ENCODE peak calls at places on chromosome 4, in five cellular contexts. W, C, B, Q and D are unnamed samples.

GRCh38 chr4:169236901-169237626 is 33.7 kb downstream of the SH3RF1 start:
- DNase-seq in C (no peak), Q (no peak), W (no peak), B (no peak), D (no peak)

GRCh38 chr4:72468904-72469502 is 100.0 kb downstream of the ADAMTS3 start:
- DNase-seq in W (peak; percentile 51), B (no peak), C (no peak), Q (no peak), D (no peak)

GRCh38 chr4:42519803-42520417 is 122.6 kb downstream of the SHISA3 start:
- DNase-seq in Q (no peak), C (peak; percentile 25), B (peak; percentile 18), W (peak; percentile 53), D (peak; percentile 63)

GRCh38 chr4:184167576-184167975 is 50.1 kb downstream of the ENPP6 start:
- DNase-seq in W (no peak), B (peak; percentile 32), C (no peak), Q (no peak), D (no peak)

GRCh38 chr4:165909947-165910346 is 36.9 kb downstream of the TLL1 start:
- DNase-seq in W (peak; percentile 19), C (no peak), Q (no peak), B (no peak), D (peak; percentile 2)

GRCh38 chr4:108651068-108651794 is 832 bp downstream of the OSTC start:
- DNase-seq in W (peak; percentile 73), C (no peak), Q (no peak), B (no peak), D (peak; percentile 71)

GRCh38 chr4:52911684-52912294 is 49.7 kb downstream of the RASL11B start:
- DNase-seq in B (peak; percentile 80), Q (peak; percentile 82), C (peak; percentile 64), W (peak; percentile 77), D (no peak)

GRCh38 chr4:47381172-47381571 is 82.3 kb downstream of the COMMD8 start:
- DNase-seq in B (no peak), W (no peak), Q (no peak), C (no peak), D (no peak)

GRCh38 chr4:70885174-70885573 is 17.0 kb upstream of the MOB1B start:
- DNase-seq in B (no peak), W (peak; percentile 21), Q (no peak), C (no peak), D (no peak)

GRCh38 chr4:12724520-12724919 is 759.6 kb downstream of the RAB28 start:
- DNase-seq in W (peak; percentile 4), B (no peak), C (no peak), Q (no peak), D (no peak)

GRCh38 chr4:98290511-98290910 is 29.3 kb downstream of the RAP1GDS1 start:
- DNase-seq in B (no peak), W (peak; percentile 8), Q (no peak), C (no peak), D (peak; percentile 52)

GRCh38 chr4:184385705-184386141 is 88.6 kb downstream of the IRF2 start:
- DNase-seq in C (no peak), Q (no peak), B (peak; percentile 81), W (no peak), D (no peak)

GRCh38 chr4:108107729-108108382 is 60.9 kb downstream of the LEF1 start:
- DNase-seq in Q (no peak), B (no peak), C (peak; percentile 54), W (no peak), D (no peak)

GRCh38 chr4:120842046-120842445 is 80.5 kb downstream of the PRDM5 start:
- DNase-seq in B (no peak), Q (no peak), C (no peak), W (peak; percentile 65), D (peak; percentile 79)

GRCh38 chr4:160175064-160175643 is 1072.3 kb downstream of the RAPGEF2 start:
- DNase-seq in W (no peak), Q (peak; percentile 49), B (no peak), C (no peak), D (no peak)

GRCh38 chr4:108213308-108213707 is 44.6 kb upstream of the LEF1 start:
- DNase-seq in B (no peak), C (no peak), W (no peak), Q (no peak), D (no peak)

GRCh38 chr4:127048371-127049085 is 584.2 kb upstream of the INTU start:
- DNase-seq in W (no peak), C (no peak), B (no peak), Q (no peak), D (peak; percentile 43)

GRCh38 chr4:151169900-151170299 is 70.5 kb downstream of the RPS3A start:
- DNase-seq in Q (no peak), W (peak; percentile 64), C (no peak), B (no peak), D (peak; percentile 51)

GRCh38 chr4:174520655-174521054 is 1.6 kb downstream of the HPGD start:
- DNase-seq in Q (no peak), W (no peak), C (no peak), B (no peak), D (no peak)

GRCh38 chr4:121072080-121072835 is at the start of gene NDNF:
- DNase-seq in B (peak; percentile 69), W (peak; percentile 26), C (peak; percentile 76), Q (peak; percentile 83), D (peak; percentile 72)

GRCh38 chr4:53558061-53558801 is 33.1 kb downstream of the LNX1 start:
- DNase-seq in C (no peak), W (peak; percentile 67), B (no peak), Q (peak; percentile 75), D (peak; percentile 73)

GRCh38 chr4:114691865-114692264 is 93.3 kb downstream of the UGT8 start:
- DNase-seq in B (no peak), W (no peak), Q (no peak), C (no peak), D (no peak)
- H3K4me3 ChIP-seq in B (no peak overlapping the region), W (no peak overlapping the region), Q (no peak overlapping the region), C (no peak overlapping the region), D (no peak overlapping the region)

GRCh38 chr4:124710253-124710849 is 2.2 kb downstream of the ANKRD50 start:
- DNase-seq in Q (no peak), W (no peak), C (no peak), B (no peak), D (peak; percentile 20)
- H3K4me3 ChIP-seq in Q (peak overlapping the region; percentile 79), W (peak overlapping the region; percentile 83), C (no peak overlapping the region), B (peak overlapping the region; percentile 76), D (peak overlapping the region; percentile 91)

DNA sequence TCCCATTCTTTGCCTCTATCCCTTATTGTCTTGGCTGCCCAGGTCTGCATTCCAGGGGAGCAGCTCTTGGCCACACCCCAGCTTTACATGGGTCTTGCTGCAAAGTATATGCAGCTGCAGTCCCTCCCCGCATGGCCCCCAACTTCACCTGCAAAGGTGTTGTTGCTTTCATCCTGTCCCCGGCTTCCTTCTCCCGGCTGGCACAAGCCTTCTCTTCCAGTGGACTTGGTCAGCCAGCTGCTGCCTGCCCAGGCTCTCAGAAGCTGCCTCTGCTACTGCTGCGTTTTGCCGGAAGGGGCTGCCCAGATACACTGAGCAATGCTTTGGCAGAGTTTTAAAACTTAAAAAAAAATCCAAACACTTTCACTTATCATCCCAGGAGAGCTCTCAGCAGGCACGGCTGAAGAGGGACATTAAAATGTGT is 121.2 kb upstream of the PDLIM3 start:
- DNase-seq in B (peak; percentile 25), Q (peak; percentile 87), C (no peak), W (peak; percentile 39), D (no peak)
- H3K4me3 ChIP-seq in B (peak overlapping the region; percentile 17), Q (peak overlapping the region; percentile 68), C (no peak overlapping the region), W (no peak overlapping the region), D (no peak overlapping the region)

DNA sequence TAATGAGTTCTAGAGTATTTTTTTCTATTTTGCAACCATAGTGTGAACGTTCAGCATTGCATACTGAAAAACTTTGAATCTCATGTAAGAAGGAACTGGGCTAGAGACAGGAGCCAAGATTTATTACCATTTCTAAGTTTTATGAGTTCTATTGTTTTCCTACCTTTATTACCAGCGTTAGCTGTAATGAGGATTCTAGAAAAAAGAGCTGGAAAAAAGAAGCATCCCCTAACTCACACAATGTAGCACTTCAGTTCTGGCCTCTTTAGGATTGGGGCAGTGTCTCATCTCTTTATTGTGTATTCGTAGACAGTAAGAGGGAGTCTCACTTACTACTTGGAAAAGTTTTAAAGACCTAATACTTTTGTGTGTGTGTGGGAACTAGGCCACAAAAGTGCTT is 101.6 kb upstream of the TENM3 start:
- DNase-seq in W (no peak), C (no peak), B (no peak), Q (no peak), D (no peak)
- H3K4me3 ChIP-seq in W (no peak overlapping the region), C (no peak overlapping the region), B (no peak overlapping the region), Q (no peak overlapping the region), D (no peak overlapping the region)

DNA sequence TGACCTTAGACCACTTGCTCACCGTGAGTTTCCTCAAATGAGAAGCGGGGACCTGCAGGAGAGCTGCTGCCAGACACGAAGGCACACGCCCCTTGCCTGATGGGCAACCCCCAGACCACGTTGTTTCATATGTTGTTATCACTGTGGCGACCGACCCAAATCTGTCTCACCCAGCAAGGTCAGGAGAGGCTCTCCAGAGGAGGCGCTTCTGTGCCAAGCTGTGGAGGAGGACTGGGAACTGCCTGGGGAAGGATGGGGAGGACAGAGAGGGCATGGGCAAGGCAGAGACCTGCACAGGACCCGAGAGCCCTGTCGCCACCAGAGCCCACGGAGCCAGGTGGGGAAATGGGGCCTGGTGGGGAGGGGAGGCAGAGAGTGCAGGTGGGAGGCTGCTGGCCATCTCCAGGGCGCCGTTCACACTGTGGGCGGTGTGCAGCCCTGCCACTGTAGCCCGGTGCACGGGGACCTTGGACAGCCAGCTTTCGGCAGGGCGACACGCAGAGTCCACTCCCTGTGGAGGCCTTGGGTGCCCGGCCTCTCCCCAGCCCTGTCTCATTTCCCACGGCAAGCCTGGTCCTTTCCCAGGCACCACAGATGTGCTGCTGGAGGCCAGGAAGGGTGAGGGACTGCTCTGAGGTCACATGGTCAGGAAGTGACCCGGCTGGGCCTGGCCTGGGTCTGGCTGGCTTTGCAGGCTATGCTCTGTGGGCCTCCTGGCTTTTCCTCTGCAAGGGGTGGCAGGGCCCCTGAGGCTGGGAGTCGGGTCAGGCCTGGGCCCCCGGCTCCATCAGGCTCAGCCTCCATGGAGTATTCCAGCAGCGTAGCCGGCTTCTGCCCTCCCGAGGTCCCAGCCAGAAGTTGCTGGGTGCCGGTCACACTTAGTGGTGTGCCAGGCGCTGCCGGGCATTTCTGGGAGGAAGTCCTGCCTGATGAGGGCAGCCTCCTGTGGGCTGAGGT is 3.2 kb downstream of the HTRA3 start:
- DNase-seq in W (no peak), C (no peak), B (no peak), Q (no peak), D (peak; percentile 52)
- H3K4me3 ChIP-seq in W (no peak overlapping the region), C (no peak overlapping the region), B (no peak overlapping the region), Q (no peak overlapping the region), D (no peak overlapping the region)

DNA sequence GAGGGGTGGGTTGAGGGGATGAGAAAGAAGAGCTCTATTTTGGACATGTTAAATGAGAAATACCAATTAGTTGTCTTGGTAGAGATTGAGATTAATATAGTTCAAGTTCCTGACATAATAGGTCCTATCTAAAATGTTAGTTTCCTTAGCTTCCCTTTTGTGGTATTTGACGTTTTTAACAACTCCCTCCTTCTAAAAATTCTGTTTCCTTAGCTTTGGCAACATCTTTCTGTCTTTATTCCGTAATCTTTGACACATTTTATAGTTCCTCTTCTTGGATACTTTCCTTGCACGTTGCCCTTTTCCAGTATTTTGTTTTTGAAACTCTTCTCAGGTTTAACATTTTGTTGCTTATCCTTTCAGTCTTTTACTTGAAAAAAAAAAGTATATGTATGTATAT is 36.9 kb downstream of the LAMTOR3 start:
- DNase-seq in W (no peak), Q (no peak), C (no peak), B (no peak), D (no peak)
- H3K4me3 ChIP-seq in W (no peak overlapping the region), Q (no peak overlapping the region), C (no peak overlapping the region), B (no peak overlapping the region), D (no peak overlapping the region)